ENCODE peak calls at places on chromosomes 13 and 19, in eight cellular contexts. One of them, this sample, is unnamed.

GRCh38 chr19:29571181-29571580 is 34.9 kb upstream of the POP4 start:
- DNase-seq in tibial artery: no peak
- DNase-seq in RWPE1: no peak
- DNase-seq in IMR-90: no peak
- DNase-seq in activated B cell treated with CpG ODN at 0.5 μM for 24 hours: no peak
- DNase-seq in thoracic aorta: no peak
- DNase-seq in mammary epithelial cell: no peak
- DNase-seq in type B pancreatic cell: no peak
- DNase-seq in this sample: no peak

GRCh38 chr19:28289294-28290063 is 923.5 kb downstream of the UQCRFS1 start:
- DNase-seq in thoracic aorta: no peak
- DNase-seq in IMR-90: no peak
- DNase-seq in RWPE1: no peak
- DNase-seq in mammary epithelial cell: peak; percentile 18
- DNase-seq in activated B cell treated with CpG ODN at 0.5 μM for 24 hours: no peak
- DNase-seq in type B pancreatic cell: no peak
- DNase-seq in tibial artery: no peak
- DNase-seq in this sample: no peak

GRCh38 chr19:51168571-51169282 is 26.6 kb downstream of the SIGLEC7 start:
- DNase-seq in mammary epithelial cell: no peak
- DNase-seq in type B pancreatic cell: no peak
- DNase-seq in IMR-90: no peak
- DNase-seq in tibial artery: no peak
- DNase-seq in RWPE1: no peak
- DNase-seq in activated B cell treated with CpG ODN at 0.5 μM for 24 hours: no peak
- DNase-seq in thoracic aorta: no peak
- DNase-seq in this sample: no peak

GRCh38 chr19:35040826-35041547 is 534 bp upstream of the HPN start:
- DNase-seq in RWPE1: no peak
- DNase-seq in tibial artery: peak; percentile 93
- DNase-seq in activated B cell treated with CpG ODN at 0.5 μM for 24 hours: no peak
- DNase-seq in mammary epithelial cell: no peak
- DNase-seq in type B pancreatic cell: peak; percentile 74
- DNase-seq in IMR-90: no peak
- DNase-seq in thoracic aorta: peak; percentile 38
- DNase-seq in this sample: no peak

GRCh38 chr13:23771966-23772365 is 117.2 kb downstream of the MIPEP start:
- DNase-seq in activated B cell treated with CpG ODN at 0.5 μM for 24 hours: no peak
- DNase-seq in IMR-90: no peak
- DNase-seq in mammary epithelial cell: peak; percentile 75
- DNase-seq in RWPE1: peak; percentile 49
- DNase-seq in type B pancreatic cell: no peak
- DNase-seq in thoracic aorta: no peak
- DNase-seq in tibial artery: no peak
- DNase-seq in this sample: no peak

GRCh38 chr19:42989851-42990250 is 36.4 kb downstream of the PSG11 start:
- DNase-seq in tibial artery: no peak
- DNase-seq in thoracic aorta: no peak
- DNase-seq in mammary epithelial cell: peak; percentile 26
- DNase-seq in RWPE1: no peak
- DNase-seq in type B pancreatic cell: no peak
- DNase-seq in activated B cell treated with CpG ODN at 0.5 μM for 24 hours: no peak
- DNase-seq in IMR-90: no peak
- DNase-seq in this sample: no peak

GRCh38 chr13:99442273-99442895 is 58.9 kb upstream of the TM9SF2 start:
- DNase-seq in RWPE1: peak; percentile 40
- DNase-seq in IMR-90: peak; percentile 45
- DNase-seq in activated B cell treated with CpG ODN at 0.5 μM for 24 hours: no peak
- DNase-seq in thoracic aorta: no peak
- DNase-seq in mammary epithelial cell: peak; percentile 16
- DNase-seq in type B pancreatic cell: no peak
- DNase-seq in tibial artery: peak; percentile 39
- DNase-seq in this sample: peak; percentile 55

GRCh38 chr19:38395381-38396127 is 7.1 kb downstream of the SPRED3 start:
- DNase-seq in activated B cell treated with CpG ODN at 0.5 μM for 24 hours: peak; percentile 26
- DNase-seq in mammary epithelial cell: no peak
- DNase-seq in tibial artery: no peak
- DNase-seq in thoracic aorta: no peak
- DNase-seq in RWPE1: no peak
- DNase-seq in type B pancreatic cell: no peak
- DNase-seq in IMR-90: no peak
- DNase-seq in this sample: no peak

GRCh38 chr13:88919970-88920628 is 1248.9 kb downstream of the SLITRK5 start:
- DNase-seq in type B pancreatic cell: no peak
- DNase-seq in mammary epithelial cell: no peak
- DNase-seq in RWPE1: no peak
- DNase-seq in tibial artery: no peak
- DNase-seq in activated B cell treated with CpG ODN at 0.5 μM for 24 hours: no peak
- DNase-seq in thoracic aorta: no peak
- DNase-seq in IMR-90: no peak
- DNase-seq in this sample: no peak

GRCh38 chr19:10277795-10278583 is 7.1 kb downstream of the ICAM1 start:
- DNase-seq in type B pancreatic cell: no peak
- DNase-seq in activated B cell treated with CpG ODN at 0.5 μM for 24 hours: no peak
- DNase-seq in mammary epithelial cell: no peak
- DNase-seq in thoracic aorta: no peak
- DNase-seq in tibial artery: no peak
- DNase-seq in IMR-90: no peak
- DNase-seq in RWPE1: no peak
- DNase-seq in this sample: no peak

GRCh38 chr13:45885194-45885593 is 33.6 kb upstream of the SIAH3 start:
- DNase-seq in mammary epithelial cell: no peak
- DNase-seq in thoracic aorta: no peak
- DNase-seq in type B pancreatic cell: no peak
- DNase-seq in IMR-90: no peak
- DNase-seq in activated B cell treated with CpG ODN at 0.5 μM for 24 hours: no peak
- DNase-seq in tibial artery: no peak
- DNase-seq in RWPE1: no peak
- DNase-seq in this sample: no peak

DNA sequence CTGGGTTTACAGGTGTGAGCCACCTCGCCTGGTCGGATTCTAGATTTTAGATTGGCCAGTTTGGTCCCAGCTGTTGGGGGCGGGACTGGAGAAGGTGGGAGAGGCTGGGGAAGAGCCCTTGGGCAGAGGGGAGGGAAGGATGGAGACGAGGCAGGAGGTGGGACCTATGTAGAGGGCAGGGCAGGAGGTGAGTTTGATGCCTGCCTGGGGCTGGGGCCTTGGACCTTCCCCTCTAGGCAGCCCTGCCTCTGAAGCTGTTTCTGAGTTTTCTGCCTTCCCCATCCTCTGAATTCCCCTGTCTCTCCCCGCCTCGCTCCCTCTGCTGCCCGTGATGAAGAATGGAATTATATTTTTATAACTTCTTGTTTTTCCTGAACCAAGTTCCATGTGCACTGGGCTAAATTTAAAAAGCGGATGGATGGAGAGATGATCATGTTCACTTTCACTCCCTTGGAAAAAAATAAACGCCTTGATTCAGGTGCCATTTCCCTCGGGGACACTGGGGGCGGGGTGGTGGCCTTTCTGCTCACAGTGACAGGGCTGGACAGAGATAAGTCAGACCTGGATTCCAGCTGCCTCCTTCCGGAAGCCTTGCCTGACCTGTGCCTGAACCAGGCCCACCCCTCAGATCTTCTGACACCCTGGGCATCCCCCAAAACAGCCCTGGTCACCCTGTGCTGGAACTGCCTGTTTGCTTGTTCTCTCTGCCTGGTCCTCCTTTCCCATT is 16.5 kb upstream of the TNFAIP8L1 start:
- DNase-seq in type B pancreatic cell: no peak
- DNase-seq in thoracic aorta: no peak
- DNase-seq in tibial artery: no peak
- DNase-seq in RWPE1: no peak
- DNase-seq in IMR-90: no peak
- DNase-seq in activated B cell treated with CpG ODN at 0.5 μM for 24 hours: no peak
- DNase-seq in mammary epithelial cell: no peak
- DNase-seq in this sample: no peak
- TF ChIP-seq CTCF in type B pancreatic cell: peak; percentile 29
- TF ChIP-seq CTCF in thoracic aorta: no peak
- TF ChIP-seq CTCF in tibial artery: no peak
- TF ChIP-seq CTCF in RWPE1: no peak
- TF ChIP-seq CTCF in IMR-90: no peak
- TF ChIP-seq CTCF in activated B cell treated with CpG ODN at 0.5 μM for 24 hours: no peak
- TF ChIP-seq CTCF in mammary epithelial cell: no peak
- TF ChIP-seq CTCF in this sample: no peak

GRCh38 chr19:3712663-3713531 is 4.7 kb downstream of the TJP3 start:
- DNase-seq in mammary epithelial cell: no peak
- DNase-seq in thoracic aorta: no peak
- DNase-seq in activated B cell treated with CpG ODN at 0.5 μM for 24 hours: no peak
- DNase-seq in IMR-90: no peak
- DNase-seq in type B pancreatic cell: no peak
- DNase-seq in tibial artery: no peak
- DNase-seq in RWPE1: no peak
- DNase-seq in this sample: no peak

GRCh38 chr19:3710265-3710812 is 2.2 kb downstream of the TJP3 start:
- DNase-seq in type B pancreatic cell: no peak
- DNase-seq in mammary epithelial cell: peak; percentile 64
- DNase-seq in activated B cell treated with CpG ODN at 0.5 μM for 24 hours: no peak
- DNase-seq in RWPE1: peak; percentile 62
- DNase-seq in IMR-90: peak; percentile 43
- DNase-seq in tibial artery: peak; percentile 75
- DNase-seq in thoracic aorta: no peak
- DNase-seq in this sample: no peak

GRCh38 chr19:3707868-3708206 is 347 bp upstream of the TJP3 start:
- DNase-seq in activated B cell treated with CpG ODN at 0.5 μM for 24 hours: no peak
- DNase-seq in thoracic aorta: no peak
- DNase-seq in IMR-90: no peak
- DNase-seq in tibial artery: no peak
- DNase-seq in type B pancreatic cell: no peak
- DNase-seq in mammary epithelial cell: no peak
- DNase-seq in RWPE1: no peak
- DNase-seq in this sample: no peak

DNA sequence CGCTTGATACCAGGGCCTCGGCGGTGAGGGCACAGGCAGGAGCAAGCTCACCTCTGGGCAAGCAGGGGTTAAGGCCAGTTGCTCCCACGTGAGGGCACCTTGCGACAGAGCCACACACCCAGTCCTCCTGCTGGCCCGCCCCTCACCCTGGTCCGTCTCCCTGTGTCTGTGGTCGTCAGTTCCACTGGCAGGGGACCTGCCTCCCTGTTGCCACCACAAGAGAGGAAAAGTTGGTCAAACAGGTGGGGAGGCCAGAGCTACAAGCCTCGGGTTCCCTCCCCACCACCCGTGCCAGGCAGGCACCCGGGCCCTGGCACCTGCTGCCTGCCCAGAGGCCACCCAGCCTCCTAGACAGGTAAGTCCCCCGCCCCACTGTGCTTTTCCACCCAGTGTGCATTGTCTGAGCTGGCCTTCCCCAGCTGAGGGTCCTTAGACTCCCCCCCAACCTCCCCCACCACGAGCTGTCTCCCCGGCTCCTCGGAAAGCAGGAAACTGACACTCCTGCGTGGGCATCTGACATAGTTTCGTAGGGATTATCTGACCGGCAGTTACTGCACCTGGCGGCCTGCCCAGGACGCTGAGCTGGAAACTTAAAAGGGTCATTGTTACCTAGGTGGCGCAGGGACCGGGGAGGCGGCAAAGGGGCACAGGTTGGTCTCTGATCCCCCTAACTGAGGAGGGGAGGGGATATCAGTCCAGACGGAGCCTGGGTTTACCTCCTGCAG is at the start of gene TJP3:
- DNase-seq in tibial artery: no peak
- DNase-seq in type B pancreatic cell: no peak
- DNase-seq in IMR-90: peak; percentile 39
- DNase-seq in activated B cell treated with CpG ODN at 0.5 μM for 24 hours: no peak
- DNase-seq in mammary epithelial cell: peak; percentile 53
- DNase-seq in thoracic aorta: no peak
- DNase-seq in RWPE1: no peak
- DNase-seq in this sample: no peak
- TF ChIP-seq CTCF in tibial artery: no peak
- TF ChIP-seq CTCF in type B pancreatic cell: no peak
- TF ChIP-seq CTCF in IMR-90: no peak
- TF ChIP-seq CTCF in activated B cell treated with CpG ODN at 0.5 μM for 24 hours: no peak
- TF ChIP-seq CTCF in mammary epithelial cell: no peak
- TF ChIP-seq CTCF in thoracic aorta: no peak
- TF ChIP-seq CTCF in RWPE1: no peak
- TF ChIP-seq CTCF in this sample: no peak

DNA sequence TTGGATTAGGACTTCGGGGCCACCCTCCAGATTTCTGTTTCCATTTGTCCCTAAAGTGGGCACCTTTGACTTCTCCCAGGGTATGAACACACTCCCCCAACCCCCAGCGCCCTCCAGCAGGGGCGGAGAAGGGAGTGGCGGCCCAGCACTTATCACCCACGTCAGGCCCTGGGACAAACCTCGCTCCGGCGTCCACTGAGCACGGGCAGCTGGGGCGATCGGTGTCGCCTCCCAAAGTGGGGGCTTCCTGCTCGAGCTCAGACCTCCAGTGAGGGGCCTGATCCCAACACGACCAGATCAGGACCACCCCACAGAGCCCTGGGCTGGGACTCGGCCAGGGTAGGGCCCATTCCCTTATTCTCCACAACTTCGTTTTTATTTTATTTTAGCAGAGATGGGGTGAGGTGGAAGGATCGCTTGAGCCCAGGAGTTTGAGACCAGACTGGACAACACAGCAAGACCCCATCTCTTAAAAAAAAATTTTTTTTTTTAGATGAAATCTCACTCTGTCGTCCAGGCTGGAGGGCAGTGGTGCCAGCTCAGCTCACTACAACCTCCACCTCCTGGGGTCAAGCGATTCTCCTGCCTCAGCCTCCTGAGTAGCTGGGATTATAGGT is 3.7 kb upstream of the TCF3 start:
- DNase-seq in mammary epithelial cell: no peak
- DNase-seq in tibial artery: no peak
- DNase-seq in type B pancreatic cell: no peak
- DNase-seq in IMR-90: no peak
- DNase-seq in thoracic aorta: no peak
- DNase-seq in RWPE1: no peak
- DNase-seq in activated B cell treated with CpG ODN at 0.5 μM for 24 hours: no peak
- DNase-seq in this sample: no peak
- TF ChIP-seq CTCF in mammary epithelial cell: no peak
- TF ChIP-seq CTCF in tibial artery: no peak
- TF ChIP-seq CTCF in type B pancreatic cell: no peak
- TF ChIP-seq CTCF in IMR-90: no peak
- TF ChIP-seq CTCF in thoracic aorta: no peak
- TF ChIP-seq CTCF in RWPE1: no peak
- TF ChIP-seq CTCF in activated B cell treated with CpG ODN at 0.5 μM for 24 hours: no peak
- TF ChIP-seq CTCF in this sample: no peak

DNA sequence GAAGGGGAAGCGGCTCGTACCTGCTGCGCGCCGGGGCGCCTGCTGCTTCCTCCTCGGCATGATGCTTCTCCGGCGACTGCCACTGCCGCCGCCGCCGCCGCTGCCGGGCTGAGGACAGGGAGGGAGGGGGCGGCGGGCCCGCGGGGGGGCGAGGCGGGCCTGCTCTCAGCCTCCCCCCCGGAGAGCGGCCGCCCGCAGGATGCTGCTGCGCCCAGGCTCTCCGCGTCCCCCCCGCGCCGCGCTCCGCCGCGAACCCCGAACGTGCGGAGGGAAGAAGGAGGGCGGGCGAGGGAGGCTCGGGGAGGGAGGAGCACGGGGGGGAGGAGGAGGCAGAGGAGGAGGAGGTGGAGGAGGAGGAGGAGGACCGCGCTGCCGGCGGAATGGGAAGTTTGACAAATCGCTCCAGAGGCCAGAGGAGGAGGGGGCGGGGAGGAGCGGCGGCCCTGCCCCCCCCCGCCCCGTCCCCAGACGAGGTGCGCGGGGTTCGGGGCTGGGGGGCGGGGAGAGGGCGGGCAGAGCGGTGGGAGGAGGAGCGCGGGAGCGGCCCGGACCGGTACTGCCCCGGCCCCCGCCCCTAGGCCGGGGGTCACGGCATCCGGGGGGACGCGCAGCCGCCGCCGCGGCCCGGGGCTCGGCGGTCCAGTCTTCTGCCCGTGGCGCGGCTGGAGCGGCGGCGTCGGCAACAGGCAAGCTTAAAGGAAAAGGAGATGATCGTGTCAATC is at the start of gene TSHZ3:
- DNase-seq in RWPE1: peak; percentile 38
- DNase-seq in tibial artery: peak; percentile 78
- DNase-seq in mammary epithelial cell: peak; percentile 84
- DNase-seq in thoracic aorta: no peak
- DNase-seq in type B pancreatic cell: peak; percentile 82
- DNase-seq in activated B cell treated with CpG ODN at 0.5 μM for 24 hours: no peak
- DNase-seq in IMR-90: peak; percentile 87
- DNase-seq in this sample: no peak
- TF ChIP-seq CTCF in RWPE1: no peak
- TF ChIP-seq CTCF in tibial artery: no peak
- TF ChIP-seq CTCF in mammary epithelial cell: no peak
- TF ChIP-seq CTCF in thoracic aorta: no peak
- TF ChIP-seq CTCF in type B pancreatic cell: peak; percentile 35
- TF ChIP-seq CTCF in activated B cell treated with CpG ODN at 0.5 μM for 24 hours: no peak
- TF ChIP-seq CTCF in IMR-90: no peak
- TF ChIP-seq CTCF in this sample: no peak